ENCODE peak calls at places on chromosome 20, in four cellular contexts. Q is lower lobe of right lung, N is mammary epithelial cell, K is GM23338. B is an unnamed sample.

GRCh38 chr20:41149679-41150131 is 12.4 kb downstream of the PLCG1 start:
- DNase-seq in K (no peak), Q (peak), N (peak), B (peak)

GRCh38 chr20:50731930-50732690 is 730 bp downstream of the PARD6B start:
- DNase-seq in N (peak), Q (no peak), K (peak), B (no peak)

GRCh38 chr20:61508301-61508700 is 256.2 kb downstream of the CDH4 start:
- DNase-seq in Q (no peak), N (no peak), K (no peak), B (no peak)

GRCh38 chr20:5688431-5688972 is 61.7 kb upstream of the SHLD1 start:
- DNase-seq in Q (peak), N (no peak), K (no peak), B (no peak)

GRCh38 chr20:21027569-21027968 is 78.6 kb downstream of the LINC00237 start:
- DNase-seq in N (no peak), K (peak), Q (no peak), B (no peak)

GRCh38 chr20:36219671-36220220 is 16.5 kb upstream of the AAR2 start:
- DNase-seq in Q (no peak), K (no peak), N (no peak), B (no peak)

GRCh38 chr20:17969276-17969883 is 562 bp downstream of the MGME1 start:
- DNase-seq in Q (peak), K (peak), N (peak), B (no peak)

GRCh38 chr20:44215125-44215524 is 4.6 kb upstream of the OSER1 start:
- DNase-seq in K (peak), N (peak), Q (peak), B (peak)

GRCh38 chr20:4959582-4959981 is 41.7 kb downstream of the SLC23A2 start:
- DNase-seq in K (no peak), Q (no peak), N (no peak), B (no peak)

GRCh38 chr20:5864873-5865582 is 85.3 kb downstream of the TRMT6 start:
- DNase-seq in N (peak), Q (no peak), K (no peak), B (peak)

GRCh38 chr20:8858181-8858794 is 210.6 kb upstream of the PLCB4 start:
- DNase-seq in Q (no peak), K (no peak), N (no peak), B (peak)

GRCh38 chr20:17624551-17625245 is 54.8 kb downstream of the DSTN start:
- DNase-seq in K (no peak), Q (peak), N (no peak), B (no peak)

GRCh38 chr20:45111799-45112471 is 3.0 kb downstream of the WFDC5 start:
- DNase-seq in K (peak), Q (no peak), N (no peak), B (no peak)

GRCh38 chr20:62702886-62703852 is 5.5 kb upstream of the NTSR1 start:
- DNase-seq in Q (no peak), N (peak), K (no peak), B (peak)
- TF ChIP-seq CTCF in Q (no peak), N (peak), K (no peak), B (peak)

GRCh38 chr20:63218701-63219446 is 2.9 kb upstream of the YTHDF1 start:
- DNase-seq in N (no peak), Q (no peak), K (no peak), B (no peak)
- TF ChIP-seq CTCF in N (no peak), Q (no peak), K (peak), B (no peak)

DNA sequence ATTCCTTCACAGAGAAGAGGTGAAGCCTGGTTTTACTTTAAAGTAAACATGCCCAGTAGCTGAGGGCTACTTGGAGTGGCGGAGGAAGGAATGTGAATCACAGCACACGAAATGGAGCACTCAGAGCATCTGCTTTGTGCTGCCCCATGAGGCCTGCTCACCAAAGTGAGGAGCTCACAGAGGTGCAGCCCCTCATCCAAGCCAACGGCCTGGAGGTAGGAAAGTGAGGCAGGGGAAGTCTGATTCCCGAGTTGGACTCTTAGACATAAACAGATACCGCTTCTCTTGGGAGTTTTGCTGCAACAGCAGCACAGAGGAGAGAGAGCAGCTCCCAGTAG is 3.6 kb downstream of the YTHDF1 start:
- DNase-seq in K (no peak), N (no peak), Q (no peak), B (no peak)
- TF ChIP-seq CTCF in K (no peak), N (no peak), Q (no peak), B (no peak)

GRCh38 chr20:48204499-48204898 is 419.2 kb upstream of the SULF2 start:
- DNase-seq in K (no peak), Q (no peak), N (no peak), B (no peak)
- TF ChIP-seq CTCF in K (no peak), Q (no peak), N (no peak), B (no peak)